ENCODE peak calls at places on chromosomes 3 and 15, in four cellular contexts. W is mesenchymal stem cell, N is neuronal stem cell, I is H1. S is an unnamed sample.

GRCh38 chr15:39944711-39945110 is 10.8 kb downstream of the EIF2AK4 start:
- DNase-seq in W (peak; percentile 79), N (no peak), I (no peak), S (no peak)

GRCh38 chr3:149736180-149737100 is 15.8 kb downstream of the COMMD2 start:
- DNase-seq in W (peak; percentile 47), N (no peak), I (no peak), S (no peak)

GRCh38 chr3:72317491-72317890 is 530.8 kb downstream of the SHQ1 start:
- DNase-seq in W (no peak), N (no peak), I (no peak), S (no peak)

GRCh38 chr3:97917813-97918536 is 54.3 kb downstream of the RIOX2 start:
- DNase-seq in W (peak; percentile 22), N (no peak), I (no peak), S (no peak)

GRCh38 chr3:3744826-3745225 is 54.4 kb upstream of the LRRN1 start:
- DNase-seq in W (no peak), N (no peak), I (no peak), S (no peak)

GRCh38 chr3:167837430-167837829 is 101.9 kb downstream of the SERPINI1 start:
- DNase-seq in W (peak; percentile 10), N (no peak), I (no peak), S (no peak)

GRCh38 chr3:194548346-194549321 is 61.8 kb upstream of the ATP13A3 start:
- DNase-seq in W (peak; percentile 92), N (no peak), I (no peak), S (no peak)

GRCh38 chr3:52128118-52128683 is 26.0 kb downstream of the POC1A start:
- DNase-seq in W (peak; percentile 67), N (no peak), I (no peak), S (no peak)

GRCh38 chr3:8212794-8213193 is 288.8 kb upstream of the LMCD1 start:
- DNase-seq in W (no peak), N (no peak), I (no peak), S (no peak)

GRCh38 chr15:51366911-51367310 is 25.5 kb downstream of the GLDN start:
- DNase-seq in W (peak; percentile 59), N (no peak), I (no peak), S (no peak)

GRCh38 chr15:48537277-48538113 is 108.0 kb downstream of the FBN1 start:
- DNase-seq in W (peak; percentile 30), N (no peak), I (no peak), S (no peak)

GRCh38 chr15:38879909-38880471 is 315.4 kb upstream of the RASGRP1 start:
- DNase-seq in W (no peak), N (no peak), I (no peak), S (no peak)
- H2BK15ac ChIP-seq in W (no peak overlapping the region), N (no peak overlapping the region), I (no peak overlapping the region), S (no peak overlapping the region)

GRCh38 chr3:33758874-33759273 is 39.6 kb upstream of the PDCD6IP start:
- DNase-seq in W (no peak), N (no peak), I (no peak), S (no peak)

GRCh38 chr3:33758278-33758677 is 40.2 kb upstream of the PDCD6IP start:
- DNase-seq in W (no peak), N (no peak), I (no peak), S (no peak)
- H2AFZ ChIP-seq in W (no peak overlapping the region), N (peak overlapping the region; percentile 72), I (no peak overlapping the region), S (no peak overlapping the region)

GRCh38 chr15:66681395-66681794 is 20.6 kb upstream of the SMAD6 start:
- DNase-seq in W (no peak), N (no peak), I (no peak), S (no peak)

GRCh38 chr15:66677336-66677735 is 24.7 kb upstream of the SMAD6 start:
- DNase-seq in W (no peak), N (no peak), I (no peak), S (no peak)

GRCh38 chr15:66680502-66680901 is 21.5 kb upstream of the SMAD6 start:
- DNase-seq in W (no peak), N (no peak), I (no peak), S (no peak)

GRCh38 chr15:66679043-66679656 is 22.9 kb upstream of the SMAD6 start:
- DNase-seq in W (peak; percentile 88), N (no peak), I (no peak), S (no peak)

GRCh38 chr15:66679657-66680108 is 22.4 kb upstream of the SMAD6 start:
- DNase-seq in W (peak; percentile 82), N (no peak), I (peak; percentile 71), S (peak; percentile 46)
- H2BK12ac ChIP-seq in W (peak overlapping the region; percentile 85), N (no peak overlapping the region), I (no peak overlapping the region), S (no peak overlapping the region)

DNA sequence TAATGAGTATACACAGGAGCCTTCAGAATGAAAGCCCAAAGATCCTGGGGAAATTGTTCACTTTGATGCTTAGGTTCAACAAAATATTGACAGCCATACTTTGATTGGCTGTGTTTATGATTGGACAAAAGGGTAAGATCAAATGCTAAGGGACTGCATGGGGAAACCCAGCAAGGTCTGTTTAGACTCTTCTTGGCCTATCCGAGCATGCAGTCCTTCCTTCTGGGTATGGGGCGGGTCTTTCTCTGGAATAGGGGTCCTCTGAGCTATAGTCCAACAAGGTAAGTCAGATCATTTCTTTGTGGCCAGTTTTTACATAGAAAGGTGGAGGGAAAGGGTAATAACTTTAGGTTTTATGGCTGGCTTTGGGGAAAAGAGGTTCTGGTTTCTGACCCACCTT is 52.9 kb upstream of the ACKR4 start:
- DNase-seq in W (no peak), N (no peak), I (no peak), S (no peak)
- H2BK15ac ChIP-seq in W (no peak overlapping the region), N (no peak overlapping the region), I (no peak overlapping the region), S (no peak overlapping the region)

GRCh38 chr3:120468635-120469295 is 18.0 kb upstream of the FSTL1 start:
- DNase-seq in W (no peak), N (no peak), I (no peak), S (no peak)
- H2AFZ ChIP-seq in W (no peak overlapping the region), N (no peak overlapping the region), I (peak overlapping the region; percentile 9), S (no peak overlapping the region)

S was measured in H9.